ENCODE peak calls at places on chromosomes 12 and 14, in six cellular contexts. One of them, this sample, is unnamed.

GRCh38 chr12:34209259-34209835 is 187.1 kb downstream of the ALG10 start:
- DNase-seq in thyroid gland: no peak
- DNase-seq in fibroblast of lung: no peak
- DNase-seq in suprapubic skin: no peak
- DNase-seq in psoas muscle: no peak
- DNase-seq in K562: no peak
- DNase-seq in this sample: peak; percentile 22

GRCh38 chr12:132525833-132526455 is 36.0 kb downstream of the FBRSL1 start:
- DNase-seq in fibroblast of lung: no peak
- DNase-seq in suprapubic skin: no peak
- DNase-seq in thyroid gland: no peak
- DNase-seq in psoas muscle: no peak
- DNase-seq in K562: no peak
- DNase-seq in this sample: no peak

GRCh38 chr12:65836419-65837197 is 12.3 kb downstream of the HMGA2 start:
- DNase-seq in thyroid gland: no peak
- DNase-seq in psoas muscle: no peak
- DNase-seq in fibroblast of lung: no peak
- DNase-seq in K562: no peak
- DNase-seq in suprapubic skin: no peak
- DNase-seq in this sample: no peak

GRCh38 chr14:104986487-104987164 is 1.0 kb downstream of the CLBA1 start:
- DNase-seq in fibroblast of lung: no peak
- DNase-seq in K562: no peak
- DNase-seq in suprapubic skin: no peak
- DNase-seq in psoas muscle: peak; percentile 51
- DNase-seq in thyroid gland: no peak
- DNase-seq in this sample: no peak

GRCh38 chr12:99898645-99899044 is 86.1 kb downstream of the ANKS1B start:
- DNase-seq in suprapubic skin: no peak
- DNase-seq in fibroblast of lung: no peak
- DNase-seq in thyroid gland: no peak
- DNase-seq in K562: no peak
- DNase-seq in psoas muscle: no peak
- DNase-seq in this sample: no peak

GRCh38 chr12:108689314-108690190 is 41.8 kb downstream of the CORO1C start:
- DNase-seq in suprapubic skin: no peak
- DNase-seq in thyroid gland: no peak
- DNase-seq in psoas muscle: no peak
- DNase-seq in fibroblast of lung: peak; percentile 73
- DNase-seq in K562: peak; percentile 91
- DNase-seq in this sample: peak; percentile 76

GRCh38 chr12:48454675-48455074 is 17.7 kb upstream of the ANP32D start:
- DNase-seq in suprapubic skin: no peak
- DNase-seq in K562: peak; percentile 47
- DNase-seq in thyroid gland: no peak
- DNase-seq in psoas muscle: no peak
- DNase-seq in fibroblast of lung: no peak
- DNase-seq in this sample: no peak

GRCh38 chr12:106152334-106152733 is 13.6 kb upstream of the NUAK1 start:
- DNase-seq in psoas muscle: no peak
- DNase-seq in thyroid gland: no peak
- DNase-seq in fibroblast of lung: no peak
- DNase-seq in K562: no peak
- DNase-seq in suprapubic skin: no peak
- DNase-seq in this sample: no peak

GRCh38 chr14:100144996-100145646 is 14.3 kb downstream of the DEGS2 start:
- DNase-seq in thyroid gland: no peak
- DNase-seq in K562: no peak
- DNase-seq in suprapubic skin: no peak
- DNase-seq in psoas muscle: no peak
- DNase-seq in fibroblast of lung: no peak
- DNase-seq in this sample: no peak

GRCh38 chr14:81062816-81063215 is 107.4 kb downstream of the TSHR start:
- DNase-seq in K562: peak; percentile 38
- DNase-seq in fibroblast of lung: no peak
- DNase-seq in psoas muscle: no peak
- DNase-seq in thyroid gland: no peak
- DNase-seq in suprapubic skin: no peak
- DNase-seq in this sample: no peak

GRCh38 chr14:65332141-65332871 is 80.2 kb upstream of the FUT8 start:
- DNase-seq in suprapubic skin: no peak
- DNase-seq in K562: no peak
- DNase-seq in fibroblast of lung: no peak
- DNase-seq in psoas muscle: no peak
- DNase-seq in thyroid gland: no peak
- DNase-seq in this sample: no peak

GRCh38 chr14:74950795-74951442 is 4.5 kb downstream of the PGF start:
- DNase-seq in K562: no peak
- DNase-seq in suprapubic skin: no peak
- DNase-seq in fibroblast of lung: no peak
- DNase-seq in thyroid gland: no peak
- DNase-seq in psoas muscle: no peak
- DNase-seq in this sample: no peak

GRCh38 chr12:65182012-65182739 is 12.8 kb downstream of the LEMD3 start:
- DNase-seq in suprapubic skin: no peak
- DNase-seq in psoas muscle: no peak
- DNase-seq in fibroblast of lung: no peak
- DNase-seq in K562: peak; percentile 39
- DNase-seq in thyroid gland: no peak
- DNase-seq in this sample: no peak

GRCh38 chr12:115341442-115341841 is 657.5 kb upstream of the TBX3 start:
- DNase-seq in fibroblast of lung: peak; percentile 98
- DNase-seq in K562: no peak
- DNase-seq in thyroid gland: peak; percentile 42
- DNase-seq in psoas muscle: peak; percentile 79
- DNase-seq in suprapubic skin: peak; percentile 94
- DNase-seq in this sample: peak; percentile 84

GRCh38 chr14:102568115-102568614 is 24.3 kb upstream of the RCOR1 start:
- DNase-seq in psoas muscle: no peak
- DNase-seq in thyroid gland: peak; percentile 14
- DNase-seq in fibroblast of lung: no peak
- DNase-seq in K562: peak; percentile 88
- DNase-seq in suprapubic skin: no peak
- DNase-seq in this sample: no peak

GRCh38 chr12:46787496-46788055 is 38.2 kb downstream of the SLC38A4 start:
- DNase-seq in fibroblast of lung: no peak
- DNase-seq in psoas muscle: no peak
- DNase-seq in thyroid gland: no peak
- DNase-seq in K562: no peak
- DNase-seq in suprapubic skin: no peak
- DNase-seq in this sample: no peak

GRCh38 chr14:27040552-27040951 is 442.7 kb upstream of the NOVA1 start:
- DNase-seq in fibroblast of lung: no peak
- DNase-seq in suprapubic skin: no peak
- DNase-seq in K562: no peak
- DNase-seq in thyroid gland: no peak
- DNase-seq in psoas muscle: no peak
- DNase-seq in this sample: no peak

GRCh38 chr14:58430156-58430555 is 2.6 kb downstream of the KIAA0586 start:
- DNase-seq in thyroid gland: no peak
- DNase-seq in psoas muscle: no peak
- DNase-seq in fibroblast of lung: peak; percentile 46
- DNase-seq in K562: peak; percentile 30
- DNase-seq in suprapubic skin: no peak
- DNase-seq in this sample: no peak

GRCh38 chr12:76547526-76547925 is 12.0 kb downstream of the OSBPL8 start:
- DNase-seq in psoas muscle: no peak
- DNase-seq in suprapubic skin: no peak
- DNase-seq in thyroid gland: no peak
- DNase-seq in fibroblast of lung: no peak
- DNase-seq in K562: no peak
- DNase-seq in this sample: no peak

GRCh38 chr12:13342971-13343370 is 146.4 kb downstream of the EMP1 start:
- DNase-seq in thyroid gland: no peak
- DNase-seq in fibroblast of lung: no peak
- DNase-seq in suprapubic skin: no peak
- DNase-seq in K562: no peak
- DNase-seq in psoas muscle: no peak
- DNase-seq in this sample: no peak

GRCh38 chr12:113960030-113960429 is 6.1 kb downstream of the RBM19 start:
- DNase-seq in fibroblast of lung: no peak
- DNase-seq in psoas muscle: no peak
- DNase-seq in K562: no peak
- DNase-seq in thyroid gland: no peak
- DNase-seq in suprapubic skin: no peak
- DNase-seq in this sample: no peak

GRCh38 chr12:46652692-46653091 is 173.1 kb downstream of the SLC38A4 start:
- DNase-seq in fibroblast of lung: no peak
- DNase-seq in psoas muscle: no peak
- DNase-seq in suprapubic skin: no peak
- DNase-seq in thyroid gland: no peak
- DNase-seq in K562: no peak
- DNase-seq in this sample: no peak

GRCh38 chr12:43332977-43333649 is 218.9 kb downstream of the ADAMTS20 start:
- DNase-seq in fibroblast of lung: peak; percentile 51
- DNase-seq in psoas muscle: no peak
- DNase-seq in suprapubic skin: no peak
- DNase-seq in thyroid gland: no peak
- DNase-seq in K562: no peak
- DNase-seq in this sample: no peak

GRCh38 chr12:114780746-114781399 is 96.9 kb upstream of the TBX3 start:
- DNase-seq in suprapubic skin: no peak
- DNase-seq in thyroid gland: no peak
- DNase-seq in psoas muscle: no peak
- DNase-seq in K562: no peak
- DNase-seq in fibroblast of lung: no peak
- DNase-seq in this sample: no peak

GRCh38 chr12:96256672-96257361 is 62.6 kb downstream of the ELK3 start:
- DNase-seq in psoas muscle: no peak
- DNase-seq in K562: no peak
- DNase-seq in fibroblast of lung: no peak
- DNase-seq in thyroid gland: no peak
- DNase-seq in suprapubic skin: no peak
- DNase-seq in this sample: peak; percentile 23
- H3K4me3 ChIP-seq in psoas muscle: no peak overlapping the region
- H3K4me3 ChIP-seq in K562: no peak overlapping the region
- H3K4me3 ChIP-seq in fibroblast of lung: no peak overlapping the region
- H3K4me3 ChIP-seq in thyroid gland: no peak overlapping the region
- H3K4me3 ChIP-seq in suprapubic skin: no peak overlapping the region
- H3K4me3 ChIP-seq in this sample: no peak overlapping the region

DNA sequence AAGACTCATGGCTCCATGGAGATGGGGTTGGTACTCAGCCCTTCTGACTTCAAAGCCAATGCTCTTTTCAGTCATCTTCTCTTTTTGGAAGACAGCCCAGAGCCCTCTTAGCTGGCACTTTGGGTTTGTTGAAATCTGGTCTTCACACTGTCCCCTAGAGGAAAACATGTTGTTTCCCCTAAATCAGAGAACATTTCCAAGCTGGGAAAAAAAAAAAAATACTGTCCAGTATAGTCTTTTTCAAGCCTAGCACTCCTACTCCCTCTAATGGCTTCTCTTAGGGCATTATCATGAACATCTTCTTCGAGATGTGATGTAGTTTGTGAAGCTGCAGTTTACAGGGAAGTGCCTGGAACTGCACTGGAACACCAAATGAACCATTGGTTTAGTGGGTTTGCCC is 3.0 kb upstream of the ZC3H14 start:
- DNase-seq in K562: no peak
- DNase-seq in suprapubic skin: no peak
- DNase-seq in thyroid gland: peak; percentile 53
- DNase-seq in psoas muscle: no peak
- DNase-seq in fibroblast of lung: peak; percentile 74
- DNase-seq in this sample: peak; percentile 34
- H3K27me3 ChIP-seq in K562: no peaks in the 10 kb centered on the region
- H3K27me3 ChIP-seq in suprapubic skin: no peaks in the 10 kb centered on the region
- H3K27me3 ChIP-seq in thyroid gland: no peaks in the 10 kb centered on the region
- H3K27me3 ChIP-seq in psoas muscle: no peaks in the 10 kb centered on the region
- H3K27me3 ChIP-seq in fibroblast of lung: no peaks in the 10 kb centered on the region
- H3K27me3 ChIP-seq in this sample: no peaks in the 10 kb centered on the region

DNA sequence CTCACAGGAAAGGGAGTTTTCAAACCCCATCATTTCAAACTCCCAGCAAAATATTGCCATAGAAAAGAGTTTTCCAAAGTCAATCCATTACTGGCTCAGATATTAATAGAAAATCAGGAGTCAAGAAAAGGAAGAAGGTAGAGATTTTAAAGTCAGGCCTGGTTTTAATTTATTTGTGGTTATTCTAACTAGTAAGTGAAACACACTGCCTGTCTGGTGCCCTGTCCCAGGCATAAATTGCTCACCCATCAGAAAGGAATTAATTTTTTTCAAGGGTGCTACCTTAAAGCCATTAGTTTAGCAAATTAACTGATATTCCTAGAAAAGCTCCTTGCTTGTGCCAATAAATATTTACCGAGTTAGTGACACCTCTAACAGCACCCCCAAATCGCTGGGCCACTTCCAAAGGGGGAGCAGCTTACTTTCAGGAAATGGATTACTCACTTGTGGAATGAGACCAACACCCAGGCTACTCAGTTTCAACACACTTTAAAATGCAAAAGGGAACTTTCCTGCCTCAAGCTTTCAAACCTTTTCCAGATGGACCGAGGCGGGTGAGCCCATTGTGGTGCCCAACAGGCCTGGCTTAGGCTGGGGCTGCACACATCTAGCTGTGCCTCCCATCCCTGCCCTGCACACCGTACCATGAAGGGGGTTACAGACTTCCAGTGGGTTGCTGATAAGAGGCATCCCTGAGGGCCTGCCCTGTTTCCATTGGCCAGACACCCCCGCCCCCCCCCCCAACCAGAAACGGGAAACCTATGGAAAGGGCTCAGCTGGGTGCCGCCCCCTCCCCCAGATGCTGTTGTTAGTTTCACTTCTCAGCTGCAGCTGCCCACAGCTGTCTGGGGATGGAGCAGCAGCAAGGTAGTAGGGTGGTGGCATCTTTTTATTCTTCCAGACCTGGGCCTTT is 117.2 kb downstream of the SAMD4A start:
- DNase-seq in psoas muscle: peak; percentile 77
- DNase-seq in thyroid gland: no peak
- DNase-seq in K562: no peak
- DNase-seq in suprapubic skin: peak; percentile 86
- DNase-seq in fibroblast of lung: peak; percentile 78
- DNase-seq in this sample: peak; percentile 16
- H3K4me1 ChIP-seq in psoas muscle: peaks cover 41% of the 10 kb centered on the region
- H3K4me1 ChIP-seq in thyroid gland: peaks cover 3% of the 10 kb centered on the region
- H3K4me1 ChIP-seq in K562: peaks cover 13% of the 10 kb centered on the region
- H3K4me1 ChIP-seq in suprapubic skin: peaks cover 49% of the 10 kb centered on the region
- H3K4me1 ChIP-seq in fibroblast of lung: peaks cover 40% of the 10 kb centered on the region
- H3K4me1 ChIP-seq in this sample: peaks cover 2% of the 10 kb centered on the region

GRCh38 chr14:42510071-42510470 is 903.4 kb downstream of the LRFN5 start:
- DNase-seq in thyroid gland: no peak
- DNase-seq in psoas muscle: no peak
- DNase-seq in fibroblast of lung: no peak
- DNase-seq in suprapubic skin: no peak
- DNase-seq in K562: no peak
- DNase-seq in this sample: no peak
- H3K4me3 ChIP-seq in thyroid gland: no peak overlapping the region
- H3K4me3 ChIP-seq in psoas muscle: no peak overlapping the region
- H3K4me3 ChIP-seq in fibroblast of lung: no peak overlapping the region
- H3K4me3 ChIP-seq in suprapubic skin: no peak overlapping the region
- H3K4me3 ChIP-seq in K562: no peak overlapping the region
- H3K4me3 ChIP-seq in this sample: no peak overlapping the region

This sample was measured in SJCRH30.